ENCODE peak calls at places on chromosome 3, in four cellular contexts. One of them, this sample, is unnamed. For H3K27me3, the result is how much of the 10 kb centered on the place peaks cover.

GRCh38 chr3:81643721-81644120 is 117.7 kb downstream of the GBE1 start:
- DNase-seq in HepG2: peak
- DNase-seq in GM12878: no peak
- DNase-seq in H1: no peak
- DNase-seq in this sample: no peak

GRCh38 chr3:16249336-16249735 is 15.4 kb downstream of the DPH3 start:
- DNase-seq in H1: peak
- DNase-seq in HepG2: no peak
- DNase-seq in GM12878: no peak
- DNase-seq in this sample: peak

GRCh38 chr3:157531301-157531660 is 28.1 kb upstream of the VEPH1 start:
- DNase-seq in H1: no peak
- DNase-seq in GM12878: no peak
- DNase-seq in HepG2: no peak
- DNase-seq in this sample: no peak

GRCh38 chr3:146577662-146578061 is 27.5 kb downstream of the PLSCR5 start:
- DNase-seq in HepG2: peak
- DNase-seq in GM12878: no peak
- DNase-seq in H1: no peak
- DNase-seq in this sample: peak

GRCh38 chr3:21477896-21478295 is 273.1 kb downstream of the ZNF385D start:
- DNase-seq in H1: no peak
- DNase-seq in GM12878: no peak
- DNase-seq in HepG2: no peak
- DNase-seq in this sample: no peak

GRCh38 chr3:14587733-14588360 is 47.7 kb upstream of the GRIP2 start:
- DNase-seq in HepG2: peak
- DNase-seq in H1: no peak
- DNase-seq in GM12878: no peak
- DNase-seq in this sample: no peak

GRCh38 chr3:159804726-159805410 is 183.8 kb upstream of the IL12A start:
- DNase-seq in HepG2: peak
- DNase-seq in GM12878: no peak
- DNase-seq in H1: peak
- DNase-seq in this sample: peak

GRCh38 chr3:9870978-9871377 is 9.1 kb downstream of the CIDEC start:
- DNase-seq in H1: no peak
- DNase-seq in GM12878: no peak
- DNase-seq in HepG2: peak
- DNase-seq in this sample: no peak

GRCh38 chr3:102132370-102132769 is 283.1 kb downstream of the NFKBIZ start:
- DNase-seq in HepG2: no peak
- DNase-seq in H1: no peak
- DNase-seq in GM12878: no peak
- DNase-seq in this sample: no peak

GRCh38 chr3:52317178-52317577 is 1.1 kb downstream of the DNAH1 start:
- DNase-seq in HepG2: no peak
- DNase-seq in H1: no peak
- DNase-seq in GM12878: no peak
- DNase-seq in this sample: no peak

GRCh38 chr3:4474683-4475490 is 7.8 kb upstream of the SUMF1 start:
- DNase-seq in GM12878: peak
- DNase-seq in HepG2: no peak
- DNase-seq in H1: no peak
- DNase-seq in this sample: no peak

GRCh38 chr3:151003024-151003771 is 30.7 kb upstream of the CLRN1 start:
- DNase-seq in H1: no peak
- DNase-seq in HepG2: peak
- DNase-seq in GM12878: no peak
- DNase-seq in this sample: no peak

GRCh38 chr3:100700708-100701107 is 8.6 kb upstream of the TFG start:
- DNase-seq in GM12878: no peak
- DNase-seq in H1: no peak
- DNase-seq in HepG2: no peak
- DNase-seq in this sample: no peak

GRCh38 chr3:193240850-193241706 is at the start of gene PLAAT1:
- DNase-seq in H1: peak
- DNase-seq in GM12878: no peak
- DNase-seq in HepG2: no peak
- DNase-seq in this sample: peak

GRCh38 chr3:53219897-53220483 is 35.8 kb downstream of the TKT start:
- DNase-seq in HepG2: peak
- DNase-seq in GM12878: peak
- DNase-seq in H1: peak
- DNase-seq in this sample: peak

GRCh38 chr3:128152419-128153155 is 694 bp upstream of the EEFSEC start:
- DNase-seq in HepG2: peak
- DNase-seq in H1: no peak
- DNase-seq in GM12878: no peak
- DNase-seq in this sample: no peak

GRCh38 chr3:127687228-127687737 is 14.5 kb downstream of the ABTB1 start:
- DNase-seq in H1: no peak
- DNase-seq in GM12878: no peak
- DNase-seq in HepG2: no peak
- DNase-seq in this sample: no peak

GRCh38 chr3:168085491-168086119 is 10.1 kb downstream of the GOLIM4 start:
- DNase-seq in GM12878: peak
- DNase-seq in HepG2: no peak
- DNase-seq in H1: no peak
- DNase-seq in this sample: no peak

GRCh38 chr3:46659285-46659684 is 34.2 kb downstream of the ALS2CL start:
- DNase-seq in H1: peak
- DNase-seq in HepG2: no peak
- DNase-seq in GM12878: no peak
- DNase-seq in this sample: peak

GRCh38 chr3:14876942-14877341 is 58.2 kb downstream of the FGD5 start:
- DNase-seq in GM12878: no peak
- DNase-seq in HepG2: no peak
- DNase-seq in H1: no peak
- DNase-seq in this sample: no peak

GRCh38 chr3:33377931-33378330 is 62.3 kb downstream of the UBP1 start:
- DNase-seq in HepG2: no peak
- DNase-seq in GM12878: no peak
- DNase-seq in H1: no peak
- DNase-seq in this sample: no peak

GRCh38 chr3:144063306-144063705 is 91.7 kb downstream of the DIPK2A start:
- DNase-seq in HepG2: no peak
- DNase-seq in H1: no peak
- DNase-seq in GM12878: no peak
- DNase-seq in this sample: no peak

GRCh38 chr3:48727511-48727910 is 10.5 kb upstream of the IP6K2 start:
- DNase-seq in HepG2: no peak
- DNase-seq in H1: no peak
- DNase-seq in GM12878: no peak
- DNase-seq in this sample: no peak

GRCh38 chr3:190605385-190605784 is 91.5 kb downstream of the IL1RAP start:
- DNase-seq in H1: no peak
- DNase-seq in HepG2: no peak
- DNase-seq in GM12878: no peak
- DNase-seq in this sample: no peak

GRCh38 chr3:179181021-179181472 is 32.9 kb downstream of the PIK3CA start:
- DNase-seq in H1: no peak
- DNase-seq in HepG2: no peak
- DNase-seq in GM12878: no peak
- DNase-seq in this sample: no peak

GRCh38 chr3:45510519-45510918 is 84.0 kb upstream of the LIMD1 start:
- DNase-seq in H1: no peak
- DNase-seq in GM12878: no peak
- DNase-seq in HepG2: no peak
- DNase-seq in this sample: no peak

GRCh38 chr3:179071161-179071568 is 444 bp downstream of the ZMAT3 start:
- DNase-seq in GM12878: no peak
- DNase-seq in H1: no peak
- DNase-seq in HepG2: peak
- DNase-seq in this sample: no peak

GRCh38 chr3:184696643-184697042 is 15.2 kb downstream of the MAGEF1 start:
- DNase-seq in GM12878: no peak
- DNase-seq in HepG2: no peak
- DNase-seq in H1: no peak
- DNase-seq in this sample: no peak

GRCh38 chr3:154220462-154220861 is 99.3 kb downstream of the ARHGEF26 start:
- DNase-seq in H1: no peak
- DNase-seq in GM12878: no peak
- DNase-seq in HepG2: peak
- DNase-seq in this sample: no peak

GRCh38 chr3:120637836-120638559 is 41.9 kb downstream of the NDUFB4 start:
- DNase-seq in HepG2: no peak
- DNase-seq in H1: no peak
- DNase-seq in GM12878: no peak
- DNase-seq in this sample: no peak

GRCh38 chr3:60160792-60161175 is 1090.5 kb downstream of the FHIT start:
- DNase-seq in HepG2: no peak
- DNase-seq in H1: no peak
- DNase-seq in GM12878: no peak
- DNase-seq in this sample: no peak

GRCh38 chr3:14552041-14552648 is 12.0 kb upstream of the GRIP2 start:
- DNase-seq in GM12878: no peak
- DNase-seq in H1: no peak
- DNase-seq in HepG2: no peak
- DNase-seq in this sample: no peak

GRCh38 chr3:113977822-113978221 is 30.0 kb downstream of the ZDHHC23 start:
- DNase-seq in HepG2: no peak
- DNase-seq in H1: no peak
- DNase-seq in GM12878: no peak
- DNase-seq in this sample: no peak

GRCh38 chr3:157837341-157837740 is 268.9 kb downstream of the SHOX2 start:
- DNase-seq in HepG2: no peak
- DNase-seq in H1: no peak
- DNase-seq in GM12878: no peak
- DNase-seq in this sample: no peak

GRCh38 chr3:129954509-129954908 is 20.0 kb upstream of the TRH start:
- DNase-seq in HepG2: no peak
- DNase-seq in GM12878: no peak
- DNase-seq in H1: no peak
- DNase-seq in this sample: no peak

GRCh38 chr3:134148534-134148933 is 102.1 kb downstream of the RYK start:
- DNase-seq in HepG2: no peak
- DNase-seq in H1: no peak
- DNase-seq in GM12878: no peak
- DNase-seq in this sample: no peak

GRCh38 chr3:186915808-186916796 is 14.2 kb upstream of the ST6GAL1 start:
- DNase-seq in H1: no peak
- DNase-seq in GM12878: no peak
- DNase-seq in HepG2: no peak
- DNase-seq in this sample: no peak

GRCh38 chr3:69020424-69020823 is 6.9 kb upstream of the EOGT start:
- DNase-seq in GM12878: no peak
- DNase-seq in HepG2: no peak
- DNase-seq in H1: no peak
- DNase-seq in this sample: no peak

GRCh38 chr3:98521897-98522537 is 685 bp downstream of the CLDND1 start:
- DNase-seq in HepG2: peak
- DNase-seq in H1: no peak
- DNase-seq in GM12878: no peak
- DNase-seq in this sample: no peak
- TF ChIP-seq SUZ12 in HepG2: no peak
- TF ChIP-seq SUZ12 in H1: no peak
- TF ChIP-seq SUZ12 in GM12878: no peak
- TF ChIP-seq SUZ12 in this sample: no peak

DNA sequence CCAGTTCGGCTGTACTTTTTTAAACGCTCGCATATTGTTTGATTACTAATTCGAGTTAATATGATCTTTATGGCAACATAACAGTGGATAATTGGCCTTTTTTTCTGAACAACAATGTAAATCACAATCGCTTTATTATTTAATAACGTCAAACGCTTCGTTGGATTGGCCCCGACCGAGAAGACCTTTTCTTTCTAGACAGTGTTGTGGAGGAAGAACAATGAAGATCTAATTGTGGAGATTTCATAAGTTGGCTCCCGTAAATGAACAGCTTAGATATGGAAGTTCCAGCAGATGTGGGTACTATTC is 12.7 kb downstream of the SOX2 start:
- DNase-seq in H1: no peak
- DNase-seq in GM12878: no peak
- DNase-seq in HepG2: no peak
- DNase-seq in this sample: no peak
- H3K27me3 ChIP-seq in H1: under half
- H3K27me3 ChIP-seq in GM12878: under half
- H3K27me3 ChIP-seq in HepG2: under half
- H3K27me3 ChIP-seq in this sample: under half

GRCh38 chr3:123343296-123344174 is 105.4 kb downstream of the ADCY5 start:
- DNase-seq in GM12878: no peak
- DNase-seq in H1: no peak
- DNase-seq in HepG2: no peak
- DNase-seq in this sample: no peak

GRCh38 chr3:123344175-123344908 is 104.5 kb downstream of the ADCY5 start:
- DNase-seq in H1: no peak
- DNase-seq in GM12878: no peak
- DNase-seq in HepG2: no peak
- DNase-seq in this sample: peak

GRCh38 chr3:123344941-123345594 is 103.8 kb downstream of the ADCY5 start:
- DNase-seq in HepG2: no peak
- DNase-seq in H1: no peak
- DNase-seq in GM12878: no peak
- DNase-seq in this sample: no peak

GRCh38 chr3:123341871-123342630 is 106.8 kb downstream of the ADCY5 start:
- DNase-seq in H1: no peak
- DNase-seq in GM12878: no peak
- DNase-seq in HepG2: no peak
- DNase-seq in this sample: no peak

DNA sequence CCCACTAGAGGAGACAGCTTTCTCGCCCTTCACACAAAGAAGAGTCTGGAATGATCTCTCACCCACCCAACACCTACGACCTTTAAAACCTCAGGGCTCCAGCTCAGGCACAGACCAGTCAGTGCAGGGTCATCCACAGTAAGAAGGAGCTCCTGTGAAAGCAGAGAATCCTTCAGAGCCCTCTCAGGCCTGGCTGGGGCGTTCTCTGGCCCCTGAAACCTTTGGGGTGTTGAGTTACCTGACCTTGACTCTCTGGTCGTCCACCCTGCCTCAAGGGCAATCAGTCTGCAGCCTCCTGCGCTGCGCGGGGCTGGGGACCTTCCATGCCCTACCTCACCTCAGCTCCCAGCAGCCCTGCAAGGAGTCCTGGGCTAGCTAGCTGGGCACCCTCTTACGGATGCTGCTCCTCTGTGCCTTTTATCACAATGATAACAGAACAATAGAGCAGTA is 106.2 kb downstream of the ADCY5 start:
- DNase-seq in H1: no peak
- DNase-seq in GM12878: no peak
- DNase-seq in HepG2: no peak
- DNase-seq in this sample: no peak
- TF ChIP-seq SUZ12 in H1: no peak
- TF ChIP-seq SUZ12 in GM12878: no peak
- TF ChIP-seq SUZ12 in HepG2: no peak
- TF ChIP-seq SUZ12 in this sample: no peak

GRCh38 chr3:42693530-42693930 is 8.2 kb downstream of the KLHL40 start:
- DNase-seq in GM12878: no peak
- DNase-seq in HepG2: no peak
- DNase-seq in H1: no peak
- DNase-seq in this sample: no peak
- H3K27me3 ChIP-seq in GM12878: under half
- H3K27me3 ChIP-seq in HepG2: under half
- H3K27me3 ChIP-seq in H1: under half
- H3K27me3 ChIP-seq in this sample: under half

GRCh38 chr3:57655727-57656126 is 37.1 kb downstream of the DENND6A start:
- DNase-seq in H1: no peak
- DNase-seq in HepG2: no peak
- DNase-seq in GM12878: no peak
- DNase-seq in this sample: no peak
- TF ChIP-seq SUZ12 in H1: no peak
- TF ChIP-seq SUZ12 in HepG2: no peak
- TF ChIP-seq SUZ12 in GM12878: no peak
- TF ChIP-seq SUZ12 in this sample: no peak

GRCh38 chr3:13073976-13074375 is 747 bp upstream of the IQSEC1 start:
- DNase-seq in HepG2: no peak
- DNase-seq in GM12878: no peak
- DNase-seq in H1: no peak
- DNase-seq in this sample: no peak
- H3K27me3 ChIP-seq in HepG2: under half
- H3K27me3 ChIP-seq in GM12878: under half
- H3K27me3 ChIP-seq in H1: under half
- H3K27me3 ChIP-seq in this sample: half or more

This sample was measured in NT2/D1.